ENCODE peak calls at places on chromosome 1, in four cellular contexts. H is neuronal stem cell; N is naive thymus-derived CD4-positive, alpha-beta T cell; D is tibial artery. S is an unnamed sample.

GRCh38 chr1:165841582-165842362 is 14.4 kb downstream of the UCK2 start:
- DNase-seq in H (no peak), N (no peak), D (no peak), S (no peak)

GRCh38 chr1:40575336-40575735 is 43.9 kb downstream of the ZNF684 start:
- DNase-seq in H (no peak), N (no peak), D (no peak), S (no peak)

GRCh38 chr1:12040457-12041051 is 21.3 kb downstream of the MIIP start:
- DNase-seq in H (peak; percentile 17), N (no peak), D (no peak), S (no peak)

GRCh38 chr1:3272321-3273045 is 182.0 kb upstream of the ARHGEF16 start:
- DNase-seq in H (no peak), N (no peak), D (no peak), S (no peak)

GRCh38 chr1:61472876-61473275 is 252.1 kb downstream of the TM2D1 start:
- DNase-seq in H (no peak), N (no peak), D (no peak), S (no peak)

GRCh38 chr1:152752225-152752624 is 5.6 kb upstream of the KPRP start:
- DNase-seq in H (no peak), N (no peak), D (no peak), S (no peak)

GRCh38 chr1:25096307-25097150 is 135.8 kb downstream of the SYF2 start:
- DNase-seq in H (no peak), N (no peak), D (no peak), S (no peak)

GRCh38 chr1:193185861-193186714 is at the start of gene B3GALT2:
- DNase-seq in H (no peak), N (no peak), D (no peak), S (no peak)

GRCh38 chr1:172457479-172458130 is 13.7 kb upstream of the PIGC start:
- DNase-seq in H (no peak), N (no peak), D (no peak), S (peak; percentile 42)

GRCh38 chr1:245605480-245606156 is 450.8 kb downstream of the KIF26B start:
- DNase-seq in H (no peak), N (no peak), D (no peak), S (no peak)

DNA sequence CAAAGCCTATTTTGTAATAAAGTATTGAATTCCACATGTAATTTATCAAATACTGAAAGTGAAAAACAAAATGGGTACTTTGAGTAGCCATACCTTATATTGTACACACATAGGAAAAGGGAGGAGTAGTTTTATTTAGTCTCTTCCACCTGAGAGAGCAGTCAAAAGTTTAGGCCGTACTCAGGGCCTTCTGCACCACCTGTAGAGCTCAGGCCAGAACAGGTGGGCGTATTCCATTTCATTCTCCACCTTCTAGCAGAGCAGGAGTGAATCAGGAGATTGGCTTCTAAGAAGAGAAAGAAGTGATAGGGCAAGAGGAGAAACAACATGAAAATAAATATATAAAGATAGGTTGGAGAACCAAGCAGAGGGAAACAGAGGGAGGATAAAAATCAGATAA is 44.0 kb downstream of the TRAF5 start:
- DNase-seq in H (no peak), N (no peak), D (no peak), S (no peak)
- H3K36me3 ChIP-seq in H (peaks cover 8% of the 10 kb centered on the region), N (peaks cover 8% of the 10 kb centered on the region), D (peaks cover 36% of the 10 kb centered on the region), S (no peaks in the 10 kb centered on the region)

DNA sequence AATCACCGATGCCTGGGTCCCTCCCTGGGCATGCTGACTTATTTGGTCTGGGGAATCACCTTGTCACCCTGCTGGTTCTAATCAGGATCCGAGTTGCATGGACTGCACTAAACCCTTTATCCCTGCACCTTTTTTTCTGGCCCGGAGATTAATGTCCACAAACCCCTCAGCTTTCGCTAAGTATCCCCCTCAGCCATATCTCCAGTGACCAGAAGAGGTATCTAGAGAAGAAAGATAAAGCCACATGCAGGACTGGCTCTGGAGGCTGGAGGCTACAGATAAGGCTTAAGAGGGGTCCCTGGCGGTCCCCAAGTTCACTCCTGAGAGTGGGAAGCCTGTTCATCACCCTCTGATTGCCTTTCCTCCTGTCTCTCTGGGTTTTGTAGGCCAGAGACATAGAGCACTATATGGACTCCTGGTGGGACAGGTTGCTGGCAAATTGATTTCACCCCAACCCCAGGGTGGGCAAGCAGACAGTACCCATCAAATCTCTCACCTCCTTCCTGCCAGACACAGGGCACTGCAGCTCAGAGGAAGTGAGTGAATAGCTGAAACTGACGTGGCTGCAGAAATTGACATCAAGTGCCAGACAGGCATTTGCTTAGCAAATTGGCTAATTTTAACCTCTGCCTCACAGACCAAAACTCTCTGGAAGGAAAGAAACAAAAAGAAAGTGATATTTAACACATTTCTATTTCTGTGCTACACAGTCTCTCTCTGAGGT is 38.8 kb downstream of the HMGB4 start:
- DNase-seq in H (no peak), N (no peak), D (no peak), S (no peak)
- H3K27ac ChIP-seq in H (no peak overlapping the region), N (no peak overlapping the region), D (no peak overlapping the region), S (no peak overlapping the region)

DNA sequence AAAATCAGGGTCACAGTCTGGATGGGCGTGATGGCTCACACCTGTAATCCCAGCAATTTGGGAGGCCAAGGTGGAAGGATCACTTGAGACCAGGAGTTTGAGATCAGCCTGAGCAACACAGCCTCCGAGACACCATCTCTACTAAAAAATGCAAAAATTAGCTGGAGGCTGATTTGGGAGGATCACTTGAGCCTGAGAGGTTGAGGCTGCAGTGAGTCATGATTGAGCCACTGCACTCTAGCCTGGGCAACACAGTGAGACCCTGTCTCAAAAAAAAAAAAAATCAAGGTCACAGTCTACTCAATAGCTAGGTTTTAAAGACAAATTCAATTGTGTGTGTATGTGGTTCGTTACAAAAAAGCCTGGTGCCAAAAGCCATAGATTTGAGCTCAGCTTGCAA is 34.4 kb downstream of the TRIM67 start:
- DNase-seq in H (no peak), N (no peak), D (no peak), S (no peak)
- H3K27me3 ChIP-seq in H (no peaks in the 10 kb centered on the region), N (no peaks in the 10 kb centered on the region), D (peaks cover 22% of the 10 kb centered on the region), S (no peaks in the 10 kb centered on the region)

GRCh38 chr1:202909494-202909893 is 17.5 kb downstream of the KLHL12 start:
- DNase-seq in H (no peak), N (no peak), D (no peak), S (no peak)

GRCh38 chr1:202919615-202920014 is 7.4 kb downstream of the KLHL12 start:
- DNase-seq in H (no peak), N (no peak), D (no peak), S (no peak)

DNA sequence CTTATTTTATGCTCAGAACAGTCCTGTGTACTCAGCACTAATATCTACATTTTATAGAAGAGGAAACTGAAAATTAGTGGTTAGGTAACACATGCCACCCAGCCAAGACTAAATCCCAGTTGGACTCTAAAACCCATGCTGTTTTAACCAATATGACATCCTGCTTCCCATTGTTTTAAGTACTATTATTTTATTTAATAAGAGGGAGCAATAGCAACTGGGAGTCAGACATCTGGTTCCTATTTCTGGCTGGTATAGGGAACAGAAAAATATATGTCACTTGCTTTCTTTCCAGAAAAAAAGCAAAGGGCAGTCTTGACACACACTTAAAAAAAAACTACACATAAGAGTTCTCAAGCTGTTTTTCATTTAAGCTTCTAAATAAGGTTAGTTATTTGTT is 11.9 kb downstream of the KLHL12 start:
- DNase-seq in H (no peak), N (no peak), D (no peak), S (no peak)
- H3K36me3 ChIP-seq in H (peaks cover 25% of the 10 kb centered on the region), N (peaks cover 9% of the 10 kb centered on the region), D (peaks cover 78% of the 10 kb centered on the region), S (peaks cover 6% of the 10 kb centered on the region)

GRCh38 chr1:179506199-179506598 is 69.5 kb downstream of the NPHS2 start:
- DNase-seq in H (no peak), N (no peak), D (no peak), S (no peak)
- H3K27ac ChIP-seq in H (no peak overlapping the region), N (no peak overlapping the region), D (no peak overlapping the region), S (no peak overlapping the region)

GRCh38 chr1:47235822-47236221 is 3.8 kb upstream of the TAL1 start:
- DNase-seq in H (no peak), N (no peak), D (no peak), S (no peak)
- H3K27me3 ChIP-seq in H (peaks cover 20% of the 10 kb centered on the region), N (peaks cover 7% of the 10 kb centered on the region), D (peaks cover 53% of the 10 kb centered on the region), S (peaks cover 16% of the 10 kb centered on the region)

DNA sequence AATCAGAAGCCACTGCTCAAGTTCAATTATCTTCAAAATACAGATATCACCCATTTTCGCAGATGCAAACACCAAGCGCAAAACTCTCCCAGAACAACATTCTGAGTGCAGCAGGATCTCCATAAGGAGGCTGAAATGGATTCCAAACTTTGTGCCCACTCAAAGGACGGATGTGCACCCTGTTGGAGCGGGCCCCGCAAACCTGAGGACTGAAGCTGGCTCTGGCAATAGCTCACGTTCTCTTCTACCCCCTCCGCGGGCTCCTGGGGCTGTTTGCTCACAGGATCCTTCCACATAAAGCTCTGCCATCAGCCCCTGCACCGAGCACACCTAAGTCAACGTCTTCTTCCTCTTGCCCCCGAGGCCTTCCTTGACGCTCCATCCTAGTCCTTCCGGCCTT is 11.7 kb upstream of the RCSD1 start:
- DNase-seq in H (no peak), N (no peak), D (no peak), S (no peak)
- H3K36me3 ChIP-seq in H (no peaks in the 10 kb centered on the region), N (no peaks in the 10 kb centered on the region), D (no peaks in the 10 kb centered on the region), S (no peaks in the 10 kb centered on the region)

GRCh38 chr1:26291433-26291832 is 11.5 kb downstream of the SH3BGRL3 start:
- DNase-seq in H (no peak), N (no peak), D (no peak), S (no peak)
- H3K27ac ChIP-seq in H (no peak overlapping the region), N (peak overlapping the region; percentile 86), D (no peak overlapping the region), S (no peak overlapping the region)

DNA sequence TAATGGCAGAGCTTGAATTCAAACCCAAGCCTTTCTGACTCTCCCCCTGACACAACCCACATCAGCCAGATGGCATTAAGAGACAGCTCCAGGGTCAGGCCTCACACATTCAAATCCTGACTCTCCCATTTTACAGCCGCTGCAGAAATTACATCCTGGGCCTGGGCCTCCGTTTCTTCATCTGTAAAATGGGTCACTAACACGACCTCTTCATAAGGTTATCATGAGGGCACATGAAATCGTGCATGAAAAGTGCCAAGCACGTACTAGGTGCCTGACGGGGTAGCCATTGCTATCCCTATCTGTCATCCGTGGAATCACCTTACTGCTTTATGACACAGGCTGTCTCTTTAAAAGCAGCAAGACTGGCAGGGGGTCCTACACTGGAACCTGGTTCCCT is 19.8 kb upstream of the CASZ1 start:
- DNase-seq in H (no peak), N (no peak), D (no peak), S (no peak)
- H3K27me3 ChIP-seq in H (no peaks in the 10 kb centered on the region), N (no peaks in the 10 kb centered on the region), D (peaks cover 40% of the 10 kb centered on the region), S (no peaks in the 10 kb centered on the region)

DNA sequence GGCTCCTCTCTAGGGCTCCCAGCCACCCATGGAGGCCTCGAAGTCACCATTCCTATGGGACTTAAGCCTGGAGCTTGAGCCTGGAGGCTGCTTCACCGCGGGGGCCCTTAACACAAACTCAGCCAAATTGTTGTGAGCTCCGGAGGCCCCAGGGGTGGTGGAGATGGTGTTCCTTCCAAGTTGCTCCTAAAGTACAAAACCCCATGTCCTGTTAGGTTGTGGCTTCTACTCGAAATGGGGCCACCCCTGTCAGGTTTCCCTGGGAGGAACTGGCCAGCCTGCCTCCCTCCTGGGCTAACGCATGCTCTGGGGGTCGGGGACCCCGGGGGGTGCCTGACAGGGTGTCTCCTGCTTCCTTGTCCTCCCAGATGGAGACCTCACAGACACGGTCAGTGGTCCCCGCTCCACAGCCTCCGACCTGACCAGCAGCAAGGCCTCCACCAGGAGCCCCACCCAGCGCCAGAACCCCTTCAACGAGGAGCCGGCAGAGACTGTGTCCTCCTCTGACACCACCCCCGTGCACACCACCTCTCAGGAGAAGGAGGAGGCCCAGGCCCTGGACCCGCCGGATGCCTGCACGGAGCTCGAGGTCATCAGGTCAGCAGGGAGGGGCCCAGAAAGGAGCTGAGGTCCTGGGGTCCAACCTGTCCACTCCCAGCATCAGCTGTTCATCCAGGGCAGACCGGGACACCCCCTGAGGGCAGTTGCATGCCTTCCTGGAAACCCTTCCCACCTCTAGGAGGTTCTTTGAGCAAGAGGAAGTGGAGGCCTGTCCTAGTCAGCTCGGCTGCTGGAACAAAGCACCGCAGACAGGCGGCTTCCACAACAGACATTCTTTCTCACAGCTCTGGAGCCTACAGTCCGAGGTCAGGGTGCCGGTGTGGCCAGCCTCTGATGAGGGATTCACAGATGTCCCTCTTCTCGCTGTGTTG is 10.8 kb upstream of the SLC25A34 start:
- DNase-seq in H (no peak), N (no peak), D (no peak), S (no peak)
- H3K36me3 ChIP-seq in H (peaks cover 54% of the 10 kb centered on the region), N (no peaks in the 10 kb centered on the region), D (peaks cover 62% of the 10 kb centered on the region), S (peaks cover 49% of the 10 kb centered on the region)